ENCODE peak calls at places on chromosome X, in ten cellular contexts. L is HFFc6, R is cardiac muscle cell, V is WTC11, Q is H9, K is brain microvascular endothelial cell, A is left lung, N is LNCaP clone FGC, F is astrocyte of the spinal cord, C is AG04450. B is an unnamed sample.

GRCh38 chrX:41333744-41333993 is 293 bp upstream of the DDX3X start:
- DNase-seq in F (peak; percentile 95), V (no peak), R (peak; percentile 73), L (no peak), C (peak; percentile 66), A (no peak), Q (no peak), K (peak; percentile 77), N (peak; percentile 67), B (peak; percentile 68)

GRCh38 chrX:126065901-126066660 is 100.0 kb downstream of the DCAF12L2 start:
- DNase-seq in L (no peak), V (no peak), F (no peak), R (no peak), K (no peak), Q (no peak), C (no peak), A (no peak), N (no peak), B (no peak)

GRCh38 chrX:46849933-46850332 is 13.1 kb downstream of the RP2 start:
- DNase-seq in A (no peak), V (no peak), K (peak; percentile 32), N (no peak), Q (no peak), C (no peak), R (no peak), L (peak; percentile 3), F (no peak), B (no peak)

GRCh38 chrX:44152867-44153266 is 179.7 kb upstream of the NDP start:
- DNase-seq in F (no peak), N (no peak), Q (no peak), K (no peak), A (no peak), V (no peak), L (no peak), C (no peak), R (no peak), B (no peak)

GRCh38 chrX:44785652-44786051 is 58.2 kb upstream of the DUSP21 start:
- DNase-seq in L (peak; percentile 80), A (no peak), F (peak; percentile 70), V (no peak), Q (no peak), K (peak; percentile 50), C (peak; percentile 26), N (no peak), R (no peak), B (no peak)

GRCh38 chrX:63128509-63128908 is 222.6 kb downstream of the SPIN4 start:
- DNase-seq in L (peak; percentile 5), A (no peak), V (peak; percentile 14), R (no peak), F (no peak), N (no peak), C (no peak), K (peak; percentile 17), Q (no peak), B (peak; percentile 11)

GRCh38 chrX:8743126-8743732 is 11.3 kb upstream of the ANOS1 start:
- DNase-seq in A (peak; percentile 50), V (peak; percentile 68), K (peak; percentile 22), N (no peak), R (peak; percentile 78), F (no peak), Q (peak; percentile 52), L (peak; percentile 17), C (no peak), B (peak; percentile 70)

GRCh38 chrX:153190384-153190783 is 11.3 kb downstream of the MAGEA1 start:
- DNase-seq in R (no peak), N (no peak), C (no peak), K (no peak), Q (no peak), V (no peak), A (no peak), L (peak; percentile 1), F (no peak), B (no peak)

GRCh38 chrX:114071412-114071811 is 512.5 kb upstream of the HTR2C start:
- DNase-seq in Q (peak; percentile 56), F (no peak), V (no peak), L (no peak), A (no peak), N (no peak), R (no peak), K (no peak), C (no peak), B (no peak)

GRCh38 chrX:41688835-41689234 is at the start of gene GPR34:
- DNase-seq in L (no peak), Q (no peak), R (no peak), C (no peak), A (no peak), F (no peak), V (no peak), K (no peak), N (no peak), B (no peak)

GRCh38 chrX:80207327-80207726 is 192.8 kb downstream of the TBX22 start:
- DNase-seq in A (no peak), Q (no peak), R (no peak), L (no peak), V (no peak), K (no peak), N (no peak), F (no peak), C (no peak), B (no peak)

GRCh38 chrX:69066966-69067525 is 98.2 kb downstream of the PJA1 start:
- DNase-seq in Q (no peak), K (no peak), V (no peak), L (no peak), A (no peak), C (no peak), N (no peak), R (no peak), F (no peak), B (no peak)

GRCh38 chrX:22686138-22686541 is 313.6 kb upstream of the DDX53 start:
- DNase-seq in K (peak; percentile 56), V (peak; percentile 9), F (peak; percentile 89), N (no peak), C (peak; percentile 24), R (peak; percentile 4), L (peak; percentile 59), Q (no peak), A (no peak), B (peak; percentile 11)

GRCh38 chrX:66142351-66142750 is 21.7 kb upstream of the HEPH start:
- DNase-seq in V (no peak), C (no peak), N (no peak), L (no peak), Q (no peak), R (no peak), K (no peak), A (no peak), F (no peak), B (no peak)

GRCh38 chrX:9693307-9694001 is 72.2 kb downstream of the GPR143 start:
- DNase-seq in V (no peak), L (no peak), N (no peak), F (no peak), C (no peak), R (no peak), K (no peak), A (no peak), Q (no peak), B (no peak)

GRCh38 chrX:136395271-136395670 is 92.5 kb upstream of the BRS3 start:
- DNase-seq in A (no peak), Q (no peak), K (no peak), L (peak; percentile 4), F (no peak), C (no peak), R (no peak), V (no peak), N (no peak), B (no peak)

GRCh38 chrX:136397001-136397400 is 90.7 kb upstream of the BRS3 start:
- DNase-seq in K (no peak), A (no peak), V (no peak), L (no peak), Q (no peak), R (no peak), C (no peak), F (no peak), N (no peak), B (no peak)
- TF ChIP-seq CTCF in K (no peak), A (no peak), V (no peak), L (no peak), Q (no peak), R (no peak), C (no peak), F (no peak), N (no peak), B (no peak)

GRCh38 chrX:14964500-14964899 is 91.3 kb downstream of the MOSPD2 start:
- DNase-seq in F (peak; percentile 37), K (peak; percentile 13), L (peak; percentile 52), V (no peak), C (no peak), N (no peak), Q (no peak), A (no peak), R (no peak), B (no peak)
- TF ChIP-seq CTCF in F (peak; percentile 20), K (peak; percentile 22), L (peak; percentile 44), V (no peak), C (peak; percentile 19), N (peak; percentile 15), Q (no peak), A (no peak), R (peak; percentile 20), B (no peak)

GRCh38 chrX:1468250-1468772 is 15.6 kb upstream of the ASMTL start:
- DNase-seq in N (no peak), C (no peak), V (no peak), A (peak; percentile 35), R (no peak), K (no peak), F (peak; percentile 43), L (peak; percentile 59), Q (peak; percentile 25), B (no peak)
- TF ChIP-seq CTCF in N (no peak), C (no peak), V (no peak), A (no peak), R (no peak), K (no peak), F (no peak), L (no peak), Q (no peak), B (no peak)

DNA sequence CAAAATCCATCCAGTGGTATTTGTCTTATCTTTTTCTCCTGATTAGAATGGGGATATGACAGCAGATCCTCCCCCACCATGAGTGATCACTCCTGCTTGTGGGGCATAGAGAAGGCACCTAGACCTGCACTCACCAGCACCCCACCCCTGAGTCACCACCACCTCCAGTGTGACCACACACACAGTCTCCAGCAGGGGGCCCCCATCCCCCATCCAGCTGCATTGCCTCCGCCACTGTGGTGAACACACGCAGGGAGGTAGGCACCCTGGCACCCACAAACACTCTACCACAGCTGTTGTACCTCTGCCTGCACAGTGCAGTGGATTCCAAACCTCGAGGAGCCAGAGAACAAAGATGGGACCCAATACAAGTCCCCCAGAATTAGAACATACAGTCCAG is 9.0 kb upstream of the MAGEA8 start:
- DNase-seq in C (no peak), R (peak; percentile 10), F (no peak), Q (peak; percentile 62), K (peak; percentile 23), N (no peak), A (no peak), V (peak; percentile 62), L (no peak), B (peak; percentile 46)
- TF ChIP-seq CTCF in C (peak; percentile 15), R (peak; percentile 34), F (peak; percentile 27), Q (peak; percentile 64), K (peak; percentile 55), N (peak; percentile 51), A (no peak), V (peak; percentile 56), L (peak; percentile 37), B (peak; percentile 28)

GRCh38 chrX:103536732-103537131 is 17.4 kb upstream of the RAB40A start:
- DNase-seq in V (no peak), C (no peak), Q (no peak), L (no peak), K (no peak), R (no peak), A (no peak), N (no peak), F (no peak), B (no peak)
- TF ChIP-seq CTCF in V (no peak), C (no peak), Q (peak; percentile 24), L (no peak), K (no peak), R (no peak), A (no peak), N (no peak), F (peak; percentile 2), B (no peak)